ENCODE peak calls at places on chromosome 12, in five cellular contexts. One of them, this sample, is unnamed.

GRCh38 chr12:120013659-120014380 is 24.8 kb downstream of the BICDL1 start:
- DNase-seq in lung: no peak
- DNase-seq in activated CD8-positive, alpha-beta T cell treated with anti-CD3 and anti-CD28 coated beads for 36 hours: peak
- DNase-seq in activated B cell treated with CpG ODN at 0.5 μM for 24 hours: no peak
- DNase-seq in neural crest cell: no peak
- DNase-seq in this sample: no peak

GRCh38 chr12:18439541-18439940 is 178.2 kb downstream of the PIK3C2G start:
- DNase-seq in neural crest cell: no peak
- DNase-seq in lung: no peak
- DNase-seq in activated B cell treated with CpG ODN at 0.5 μM for 24 hours: no peak
- DNase-seq in activated CD8-positive, alpha-beta T cell treated with anti-CD3 and anti-CD28 coated beads for 36 hours: no peak
- DNase-seq in this sample: no peak

GRCh38 chr12:31370645-31371620 is 45.0 kb upstream of the SINHCAF start:
- DNase-seq in lung: no peak
- DNase-seq in neural crest cell: peak
- DNase-seq in activated B cell treated with CpG ODN at 0.5 μM for 24 hours: no peak
- DNase-seq in activated CD8-positive, alpha-beta T cell treated with anti-CD3 and anti-CD28 coated beads for 36 hours: no peak
- DNase-seq in this sample: peak

GRCh38 chr12:111304642-111305071 is 64.2 kb downstream of the PHETA1 start:
- DNase-seq in lung: no peak
- DNase-seq in activated B cell treated with CpG ODN at 0.5 μM for 24 hours: no peak
- DNase-seq in activated CD8-positive, alpha-beta T cell treated with anti-CD3 and anti-CD28 coated beads for 36 hours: peak
- DNase-seq in neural crest cell: no peak
- DNase-seq in this sample: no peak

GRCh38 chr12:117402363-117402762 is 40.9 kb upstream of the NOS1 start:
- DNase-seq in neural crest cell: no peak
- DNase-seq in activated CD8-positive, alpha-beta T cell treated with anti-CD3 and anti-CD28 coated beads for 36 hours: no peak
- DNase-seq in lung: no peak
- DNase-seq in activated B cell treated with CpG ODN at 0.5 μM for 24 hours: no peak
- DNase-seq in this sample: no peak

GRCh38 chr12:130713581-130713991 is 2.5 kb downstream of the RIMBP2 start:
- DNase-seq in activated B cell treated with CpG ODN at 0.5 μM for 24 hours: no peak
- DNase-seq in neural crest cell: no peak
- DNase-seq in lung: no peak
- DNase-seq in activated CD8-positive, alpha-beta T cell treated with anti-CD3 and anti-CD28 coated beads for 36 hours: no peak
- DNase-seq in this sample: no peak

GRCh38 chr12:15700595-15700994 is 88.6 kb downstream of the EPS8 start:
- DNase-seq in activated B cell treated with CpG ODN at 0.5 μM for 24 hours: no peak
- DNase-seq in lung: no peak
- DNase-seq in neural crest cell: no peak
- DNase-seq in activated CD8-positive, alpha-beta T cell treated with anti-CD3 and anti-CD28 coated beads for 36 hours: peak
- DNase-seq in this sample: no peak

GRCh38 chr12:42960087-42960527 is 370.6 kb upstream of the PRICKLE1 start:
- DNase-seq in lung: no peak
- DNase-seq in activated CD8-positive, alpha-beta T cell treated with anti-CD3 and anti-CD28 coated beads for 36 hours: no peak
- DNase-seq in neural crest cell: no peak
- DNase-seq in activated B cell treated with CpG ODN at 0.5 μM for 24 hours: no peak
- DNase-seq in this sample: no peak

GRCh38 chr12:57795354-57795753 is 12.8 kb downstream of the TSFM start:
- DNase-seq in activated CD8-positive, alpha-beta T cell treated with anti-CD3 and anti-CD28 coated beads for 36 hours: no peak
- DNase-seq in neural crest cell: no peak
- DNase-seq in lung: no peak
- DNase-seq in activated B cell treated with CpG ODN at 0.5 μM for 24 hours: no peak
- DNase-seq in this sample: no peak

GRCh38 chr12:95977764-95978305 is 18.3 kb downstream of the HAL start:
- DNase-seq in neural crest cell: no peak
- DNase-seq in activated CD8-positive, alpha-beta T cell treated with anti-CD3 and anti-CD28 coated beads for 36 hours: no peak
- DNase-seq in activated B cell treated with CpG ODN at 0.5 μM for 24 hours: no peak
- DNase-seq in lung: no peak
- DNase-seq in this sample: no peak

GRCh38 chr12:106764738-106765137 is 9.7 kb upstream of the RIC8B start:
- DNase-seq in lung: no peak
- DNase-seq in activated B cell treated with CpG ODN at 0.5 μM for 24 hours: no peak
- DNase-seq in activated CD8-positive, alpha-beta T cell treated with anti-CD3 and anti-CD28 coated beads for 36 hours: no peak
- DNase-seq in neural crest cell: no peak
- DNase-seq in this sample: no peak
- TF ChIP-seq CTCF in lung: no peak
- TF ChIP-seq CTCF in activated B cell treated with CpG ODN at 0.5 μM for 24 hours: no peak
- TF ChIP-seq CTCF in activated CD8-positive, alpha-beta T cell treated with anti-CD3 and anti-CD28 coated beads for 36 hours: no peak
- TF ChIP-seq CTCF in neural crest cell: no peak
- TF ChIP-seq CTCF in this sample: no peak

GRCh38 chr12:123129651-123130050 is 21.2 kb downstream of the PITPNM2 start:
- DNase-seq in neural crest cell: no peak
- DNase-seq in activated CD8-positive, alpha-beta T cell treated with anti-CD3 and anti-CD28 coated beads for 36 hours: no peak
- DNase-seq in lung: no peak
- DNase-seq in activated B cell treated with CpG ODN at 0.5 μM for 24 hours: no peak
- DNase-seq in this sample: no peak

GRCh38 chr12:123121670-123122069 is 29.2 kb downstream of the PITPNM2 start:
- DNase-seq in lung: no peak
- DNase-seq in activated B cell treated with CpG ODN at 0.5 μM for 24 hours: no peak
- DNase-seq in neural crest cell: no peak
- DNase-seq in activated CD8-positive, alpha-beta T cell treated with anti-CD3 and anti-CD28 coated beads for 36 hours: no peak
- DNase-seq in this sample: no peak

GRCh38 chr12:123131291-123131831 is 19.5 kb downstream of the PITPNM2 start:
- DNase-seq in activated CD8-positive, alpha-beta T cell treated with anti-CD3 and anti-CD28 coated beads for 36 hours: no peak
- DNase-seq in lung: no peak
- DNase-seq in neural crest cell: no peak
- DNase-seq in activated B cell treated with CpG ODN at 0.5 μM for 24 hours: no peak
- DNase-seq in this sample: no peak

GRCh38 chr12:123122649-123123048 is 28.2 kb downstream of the PITPNM2 start:
- DNase-seq in lung: no peak
- DNase-seq in activated CD8-positive, alpha-beta T cell treated with anti-CD3 and anti-CD28 coated beads for 36 hours: peak
- DNase-seq in neural crest cell: no peak
- DNase-seq in activated B cell treated with CpG ODN at 0.5 μM for 24 hours: no peak
- DNase-seq in this sample: no peak

GRCh38 chr12:123126294-123127144 is 24.4 kb downstream of the PITPNM2 start:
- DNase-seq in activated CD8-positive, alpha-beta T cell treated with anti-CD3 and anti-CD28 coated beads for 36 hours: no peak
- DNase-seq in neural crest cell: no peak
- DNase-seq in lung: no peak
- DNase-seq in activated B cell treated with CpG ODN at 0.5 μM for 24 hours: no peak
- DNase-seq in this sample: no peak
- TF ChIP-seq CTCF in activated CD8-positive, alpha-beta T cell treated with anti-CD3 and anti-CD28 coated beads for 36 hours: no peak
- TF ChIP-seq CTCF in neural crest cell: no peak
- TF ChIP-seq CTCF in lung: no peak
- TF ChIP-seq CTCF in activated B cell treated with CpG ODN at 0.5 μM for 24 hours: no peak
- TF ChIP-seq CTCF in this sample: no peak

GRCh38 chr12:39959016-39959415 is 146.9 kb downstream of the SLC2A13 start:
- DNase-seq in activated CD8-positive, alpha-beta T cell treated with anti-CD3 and anti-CD28 coated beads for 36 hours: no peak
- DNase-seq in lung: no peak
- DNase-seq in neural crest cell: no peak
- DNase-seq in activated B cell treated with CpG ODN at 0.5 μM for 24 hours: no peak
- DNase-seq in this sample: no peak

GRCh38 chr12:39959467-39959866 is 146.4 kb downstream of the SLC2A13 start:
- DNase-seq in activated B cell treated with CpG ODN at 0.5 μM for 24 hours: no peak
- DNase-seq in neural crest cell: no peak
- DNase-seq in activated CD8-positive, alpha-beta T cell treated with anti-CD3 and anti-CD28 coated beads for 36 hours: no peak
- DNase-seq in lung: no peak
- DNase-seq in this sample: no peak

DNA sequence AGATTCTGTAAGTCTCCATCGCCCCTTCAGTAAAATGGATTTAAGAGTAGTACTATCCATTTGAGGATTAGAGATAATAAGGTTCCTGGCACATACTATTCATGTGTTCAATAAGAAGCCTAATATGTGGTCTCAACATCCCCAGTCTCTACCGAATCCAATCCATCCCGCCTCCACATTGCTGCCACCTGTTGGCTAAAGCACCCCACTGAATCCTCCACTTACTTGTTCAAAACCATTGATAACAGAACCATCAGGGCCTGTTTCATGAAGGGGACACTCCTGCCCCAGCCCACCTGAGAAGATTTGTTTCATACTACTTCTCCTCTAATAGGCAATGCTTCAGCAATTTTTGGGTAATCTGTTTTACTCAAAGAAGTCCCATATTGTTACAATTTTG is 147.5 kb downstream of the SLC2A13 start:
- DNase-seq in neural crest cell: no peak
- DNase-seq in lung: no peak
- DNase-seq in activated CD8-positive, alpha-beta T cell treated with anti-CD3 and anti-CD28 coated beads for 36 hours: peak
- DNase-seq in activated B cell treated with CpG ODN at 0.5 μM for 24 hours: no peak
- DNase-seq in this sample: no peak
- TF ChIP-seq CTCF in neural crest cell: no peak
- TF ChIP-seq CTCF in lung: no peak
- TF ChIP-seq CTCF in activated CD8-positive, alpha-beta T cell treated with anti-CD3 and anti-CD28 coated beads for 36 hours: no peak
- TF ChIP-seq CTCF in activated B cell treated with CpG ODN at 0.5 μM for 24 hours: no peak
- TF ChIP-seq CTCF in this sample: no peak

GRCh38 chr12:53694746-53695145 is 18.9 kb upstream of the ATP5MC2 start:
- DNase-seq in activated B cell treated with CpG ODN at 0.5 μM for 24 hours: no peak
- DNase-seq in activated CD8-positive, alpha-beta T cell treated with anti-CD3 and anti-CD28 coated beads for 36 hours: no peak
- DNase-seq in neural crest cell: no peak
- DNase-seq in lung: no peak
- DNase-seq in this sample: no peak

GRCh38 chr12:53696285-53696654 is 20.4 kb upstream of the ATP5MC2 start:
- DNase-seq in lung: peak
- DNase-seq in neural crest cell: peak
- DNase-seq in activated B cell treated with CpG ODN at 0.5 μM for 24 hours: no peak
- DNase-seq in activated CD8-positive, alpha-beta T cell treated with anti-CD3 and anti-CD28 coated beads for 36 hours: no peak
- DNase-seq in this sample: peak

GRCh38 chr12:53696655-53697321 is 20.9 kb upstream of the ATP5MC2 start:
- DNase-seq in neural crest cell: no peak
- DNase-seq in activated CD8-positive, alpha-beta T cell treated with anti-CD3 and anti-CD28 coated beads for 36 hours: no peak
- DNase-seq in activated B cell treated with CpG ODN at 0.5 μM for 24 hours: no peak
- DNase-seq in lung: no peak
- DNase-seq in this sample: no peak

GRCh38 chr12:53698948-53699672 is 23.2 kb upstream of the ATP5MC2 start:
- DNase-seq in activated B cell treated with CpG ODN at 0.5 μM for 24 hours: no peak
- DNase-seq in neural crest cell: no peak
- DNase-seq in lung: no peak
- DNase-seq in activated CD8-positive, alpha-beta T cell treated with anti-CD3 and anti-CD28 coated beads for 36 hours: no peak
- DNase-seq in this sample: no peak

GRCh38 chr12:53695148-53696138 is 19.6 kb upstream of the ATP5MC2 start:
- DNase-seq in lung: no peak
- DNase-seq in neural crest cell: peak
- DNase-seq in activated B cell treated with CpG ODN at 0.5 μM for 24 hours: peak
- DNase-seq in activated CD8-positive, alpha-beta T cell treated with anti-CD3 and anti-CD28 coated beads for 36 hours: peak
- DNase-seq in this sample: peak
- TF ChIP-seq CTCF in lung: no peak
- TF ChIP-seq CTCF in neural crest cell: peak
- TF ChIP-seq CTCF in activated B cell treated with CpG ODN at 0.5 μM for 24 hours: no peak
- TF ChIP-seq CTCF in activated CD8-positive, alpha-beta T cell treated with anti-CD3 and anti-CD28 coated beads for 36 hours: peak
- TF ChIP-seq CTCF in this sample: peak

DNA sequence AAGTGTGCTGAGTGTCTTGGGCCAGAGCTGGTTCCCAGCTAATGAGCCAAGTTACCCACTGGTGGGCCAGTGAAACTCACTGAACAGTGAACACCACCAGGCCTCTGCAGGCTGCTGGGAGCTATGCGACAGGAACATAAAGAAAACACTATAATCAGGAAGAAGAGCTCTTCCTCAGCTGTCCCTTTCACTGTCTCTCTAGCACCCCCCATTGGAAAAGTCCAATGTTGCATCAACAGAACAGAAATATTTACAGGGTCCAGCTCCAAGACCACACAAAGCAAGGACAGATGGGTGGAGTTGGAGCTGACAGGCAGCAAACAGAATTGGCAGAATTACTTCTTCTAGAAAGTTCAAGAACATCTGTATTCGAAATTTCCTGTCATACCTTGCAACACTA is 903.6 kb upstream of the TMEM132C start:
- DNase-seq in activated B cell treated with CpG ODN at 0.5 μM for 24 hours: no peak
- DNase-seq in activated CD8-positive, alpha-beta T cell treated with anti-CD3 and anti-CD28 coated beads for 36 hours: no peak
- DNase-seq in lung: no peak
- DNase-seq in neural crest cell: peak
- DNase-seq in this sample: no peak
- TF ChIP-seq CTCF in activated B cell treated with CpG ODN at 0.5 μM for 24 hours: no peak
- TF ChIP-seq CTCF in activated CD8-positive, alpha-beta T cell treated with anti-CD3 and anti-CD28 coated beads for 36 hours: no peak
- TF ChIP-seq CTCF in lung: no peak
- TF ChIP-seq CTCF in neural crest cell: peak
- TF ChIP-seq CTCF in this sample: peak

GRCh38 chr12:94898388-94898787 is 105.1 kb downstream of the NDUFA12 start:
- DNase-seq in activated B cell treated with CpG ODN at 0.5 μM for 24 hours: no peak
- DNase-seq in neural crest cell: no peak
- DNase-seq in activated CD8-positive, alpha-beta T cell treated with anti-CD3 and anti-CD28 coated beads for 36 hours: no peak
- DNase-seq in lung: no peak
- DNase-seq in this sample: no peak
- TF ChIP-seq CTCF in activated B cell treated with CpG ODN at 0.5 μM for 24 hours: no peak
- TF ChIP-seq CTCF in neural crest cell: peak
- TF ChIP-seq CTCF in activated CD8-positive, alpha-beta T cell treated with anti-CD3 and anti-CD28 coated beads for 36 hours: no peak
- TF ChIP-seq CTCF in lung: no peak
- TF ChIP-seq CTCF in this sample: peak

GRCh38 chr12:66280573-66280972 is 21.7 kb upstream of the HELB start:
- DNase-seq in neural crest cell: no peak
- DNase-seq in lung: no peak
- DNase-seq in activated CD8-positive, alpha-beta T cell treated with anti-CD3 and anti-CD28 coated beads for 36 hours: no peak
- DNase-seq in activated B cell treated with CpG ODN at 0.5 μM for 24 hours: no peak
- DNase-seq in this sample: no peak

GRCh38 chr12:66275040-66275439 is 27.3 kb upstream of the HELB start:
- DNase-seq in activated B cell treated with CpG ODN at 0.5 μM for 24 hours: no peak
- DNase-seq in lung: no peak
- DNase-seq in activated CD8-positive, alpha-beta T cell treated with anti-CD3 and anti-CD28 coated beads for 36 hours: no peak
- DNase-seq in neural crest cell: no peak
- DNase-seq in this sample: no peak

GRCh38 chr12:66282244-66282643 is 20.0 kb upstream of the HELB start:
- DNase-seq in activated B cell treated with CpG ODN at 0.5 μM for 24 hours: no peak
- DNase-seq in lung: no peak
- DNase-seq in neural crest cell: no peak
- DNase-seq in activated CD8-positive, alpha-beta T cell treated with anti-CD3 and anti-CD28 coated beads for 36 hours: no peak
- DNase-seq in this sample: no peak

DNA sequence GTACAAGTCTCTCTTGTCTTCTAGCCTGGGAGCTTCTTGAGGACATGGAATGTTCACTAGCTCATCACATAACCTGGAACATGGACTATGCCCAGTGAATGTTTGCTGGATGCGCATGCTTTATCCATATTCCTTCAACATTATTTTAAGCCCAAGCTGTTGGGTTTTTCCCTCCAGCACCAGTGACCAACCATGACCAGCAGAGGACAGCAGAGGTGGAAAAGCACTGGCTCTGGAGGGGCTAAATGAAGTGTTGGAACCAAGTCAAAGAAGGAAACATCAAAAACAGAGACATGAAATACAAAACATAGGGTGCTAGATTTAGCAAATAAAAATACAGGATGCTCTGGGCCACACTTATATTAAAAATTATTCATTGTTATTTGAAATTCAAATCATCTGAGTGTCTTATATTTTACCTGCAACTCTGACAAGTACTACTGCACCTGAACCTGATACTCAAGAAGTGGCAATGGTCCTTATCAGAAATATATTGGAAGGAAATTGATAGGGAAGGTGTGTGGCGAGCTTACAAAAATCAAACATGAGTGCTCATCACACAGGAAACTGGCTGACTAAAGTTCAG is 23.1 kb upstream of the HELB start:
- DNase-seq in activated B cell treated with CpG ODN at 0.5 μM for 24 hours: no peak
- DNase-seq in activated CD8-positive, alpha-beta T cell treated with anti-CD3 and anti-CD28 coated beads for 36 hours: peak
- DNase-seq in neural crest cell: no peak
- DNase-seq in lung: no peak
- DNase-seq in this sample: no peak
- TF ChIP-seq CTCF in activated B cell treated with CpG ODN at 0.5 μM for 24 hours: no peak
- TF ChIP-seq CTCF in activated CD8-positive, alpha-beta T cell treated with anti-CD3 and anti-CD28 coated beads for 36 hours: peak
- TF ChIP-seq CTCF in neural crest cell: peak
- TF ChIP-seq CTCF in lung: peak
- TF ChIP-seq CTCF in this sample: peak

This sample was measured in progenitor cell of endocrine pancreas.